ENCODE peak calls at places on chromosome 12, in four cellular contexts. G, L, U and H are unnamed samples.

GRCh38 chr12:53191885-53192530 is 11.3 kb upstream of the CSAD start:
- DNase-seq in G (no peak), L (no peak), U (no peak), H (peak; percentile 23)

GRCh38 chr12:64820593-64820992 is 3.9 kb upstream of the TBC1D30 start:
- DNase-seq in G (no peak), L (no peak), U (no peak), H (no peak)

GRCh38 chr12:53828598-53828997 is 76.8 kb upstream of the CISTR start:
- DNase-seq in G (no peak), L (no peak), U (no peak), H (no peak)

GRCh38 chr12:9883175-9883574 is 1.9 kb downstream of the KLRF2 start:
- DNase-seq in G (no peak), L (no peak), U (no peak), H (no peak)

GRCh38 chr12:110314308-110314707 is 33.3 kb downstream of the ATP2A2 start:
- DNase-seq in G (no peak), L (no peak), U (no peak), H (no peak)

GRCh38 chr12:120835657-120836056 is 68.5 kb downstream of the SPPL3 start:
- DNase-seq in G (no peak), L (no peak), U (peak; percentile 19), H (no peak)

GRCh38 chr12:113065126-113066007 is 8.8 kb downstream of the DTX1 start:
- DNase-seq in G (no peak), L (no peak), U (no peak), H (no peak)

GRCh38 chr12:89135976-89136634 is 216.2 kb downstream of the DUSP6 start:
- DNase-seq in G (no peak), L (no peak), U (no peak), H (no peak)

GRCh38 chr12:113819495-113819894 is 146.6 kb downstream of the RBM19 start:
- DNase-seq in G (no peak), L (no peak), U (no peak), H (no peak)

GRCh38 chr12:12294215-12295005 is 27.6 kb upstream of the LRP6 start:
- DNase-seq in G (no peak), L (no peak), U (no peak), H (no peak)

GRCh38 chr12:52243774-52244614 is 11.0 kb downstream of the KRT7 start:
- DNase-seq in G (peak; percentile 27), L (peak; percentile 51), U (peak; percentile 95), H (peak; percentile 10)

GRCh38 chr12:1949771-1950470 is 31.5 kb upstream of the CACNA2D4 start:
- DNase-seq in G (no peak), L (no peak), U (no peak), H (no peak)

GRCh38 chr12:6560501-6561205 is 4.8 kb upstream of the IFFO1 start:
- DNase-seq in G (no peak), L (no peak), U (no peak), H (no peak)

GRCh38 chr12:15752780-15753179 is 36.4 kb downstream of the EPS8 start:
- DNase-seq in G (no peak), L (no peak), U (no peak), H (no peak)

GRCh38 chr12:26358651-26359050 is 163.3 kb downstream of the SSPN start:
- DNase-seq in G (no peak), L (no peak), U (no peak), H (no peak)

GRCh38 chr12:3747543-3747942 is 5.4 kb downstream of the CRACR2A start:
- DNase-seq in G (no peak), L (no peak), U (no peak), H (no peak)

GRCh38 chr12:46187023-46187422 is 81.8 kb downstream of the SLC38A1 start:
- DNase-seq in G (no peak), L (peak; percentile 39), U (peak; percentile 45), H (no peak)

GRCh38 chr12:52342781-52343490 is 21.7 kb upstream of the KRT83 start:
- DNase-seq in G (no peak), L (no peak), U (peak; percentile 63), H (no peak)

GRCh38 chr12:88940854-88941253 is 360.6 kb upstream of the KITLG start:
- DNase-seq in G (no peak), L (no peak), U (no peak), H (no peak)

DNA sequence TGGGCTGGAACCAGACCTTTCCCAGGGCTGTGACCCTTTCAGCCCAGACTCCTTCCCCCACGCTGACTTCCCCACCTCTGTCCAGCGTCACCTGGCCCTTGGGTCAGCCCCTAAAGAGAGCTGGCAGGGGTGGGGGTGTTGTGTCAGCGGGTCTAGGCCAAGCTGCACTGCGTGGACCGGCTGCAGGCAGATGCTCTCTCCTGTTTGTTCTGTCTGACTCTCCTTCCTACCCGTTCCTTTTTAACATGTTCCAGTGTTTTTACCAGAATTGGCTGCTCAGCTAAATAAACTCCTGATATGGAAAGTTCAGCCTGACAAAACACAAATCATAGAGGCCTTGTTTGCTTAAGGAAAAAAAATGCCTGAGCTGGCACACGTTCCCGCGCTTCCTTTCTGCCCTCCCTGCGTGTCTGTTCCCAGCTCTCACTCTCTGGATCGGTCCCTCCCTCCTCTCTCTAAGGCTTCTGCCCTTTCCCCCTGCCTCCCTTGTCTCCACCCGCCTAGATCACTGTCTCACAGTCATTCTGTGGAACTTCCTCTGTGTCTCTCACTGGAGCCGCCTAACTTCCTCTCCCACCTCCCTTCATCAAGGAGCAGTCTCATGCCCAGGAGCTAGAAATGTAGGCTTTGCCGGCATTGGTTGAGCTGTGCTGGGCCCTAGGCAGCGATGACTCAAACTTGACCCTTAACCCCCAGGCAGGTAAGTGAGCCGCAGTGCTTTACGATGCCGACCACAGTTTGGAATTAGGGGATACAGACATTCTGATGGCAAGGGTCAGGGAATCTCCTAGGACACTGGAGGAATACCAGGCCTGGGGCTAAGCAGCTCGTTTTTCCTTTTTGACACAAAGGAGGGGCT is 15.5 kb upstream of the MLXIP start:
- DNase-seq in G (no peak), L (peak; percentile 52), U (peak; percentile 77), H (no peak)
- H3K27ac ChIP-seq in G (no peak overlapping the region), L (peak overlapping the region; percentile 86), U (peak overlapping the region; percentile 85), H (no peak overlapping the region)

GRCh38 chr12:50019524-50019923 is 5.8 kb downstream of the RACGAP1 start:
- DNase-seq in G (no peak), L (no peak), U (no peak), H (no peak)

GRCh38 chr12:50021071-50021470 is 4.2 kb downstream of the RACGAP1 start:
- DNase-seq in G (no peak), L (no peak), U (no peak), H (no peak)

GRCh38 chr12:50017653-50018052 is 7.6 kb downstream of the RACGAP1 start:
- DNase-seq in G (no peak), L (no peak), U (no peak), H (no peak)

GRCh38 chr12:50017047-50017446 is 8.2 kb downstream of the RACGAP1 start:
- DNase-seq in G (no peak), L (no peak), U (peak; percentile 69), H (no peak)

GRCh38 chr12:50018968-50019367 is 6.3 kb downstream of the RACGAP1 start:
- DNase-seq in G (no peak), L (no peak), U (no peak), H (no peak)
- H3K27ac ChIP-seq in G (no peak overlapping the region), L (no peak overlapping the region), U (no peak overlapping the region), H (no peak overlapping the region)

GRCh38 chr12:57899010-57899662 is 42.2 kb upstream of the ATP23 start:
- DNase-seq in G (peak; percentile 66), L (peak; percentile 31), U (peak; percentile 75), H (peak; percentile 94)
- H3K27ac ChIP-seq in G (peak overlapping the region; percentile 75), L (peak overlapping the region; percentile 98), U (peak overlapping the region; percentile 69), H (peak overlapping the region; percentile 97)

GRCh38 chr12:132641811-132642650 is 23.5 kb downstream of the P2RX2 start:
- DNase-seq in G (no peak), L (no peak), U (no peak), H (no peak)
- H3K27ac ChIP-seq in G (no peak overlapping the region), L (no peak overlapping the region), U (no peak overlapping the region), H (no peak overlapping the region)

GRCh38 chr12:48693572-48693971 is 11.5 kb upstream of the KANSL2 start:
- DNase-seq in G (no peak), L (no peak), U (no peak), H (no peak)

GRCh38 chr12:48694038-48694437 is 12.0 kb upstream of the KANSL2 start:
- DNase-seq in G (no peak), L (no peak), U (no peak), H (no peak)

GRCh38 chr12:48695859-48696258 is 13.8 kb upstream of the KANSL2 start:
- DNase-seq in G (no peak), L (no peak), U (no peak), H (no peak)

GRCh38 chr12:48691826-48692473 is 9.9 kb upstream of the KANSL2 start:
- DNase-seq in G (no peak), L (no peak), U (no peak), H (no peak)

GRCh38 chr12:48696626-48697025 is 14.6 kb upstream of the KANSL2 start:
- DNase-seq in G (no peak), L (no peak), U (no peak), H (no peak)
- H3K27ac ChIP-seq in G (no peak overlapping the region), L (no peak overlapping the region), U (no peak overlapping the region), H (no peak overlapping the region)

GRCh38 chr12:13523926-13524325 is 327.4 kb downstream of the EMP1 start:
- DNase-seq in G (no peak), L (no peak), U (no peak), H (no peak)
- H3K27ac ChIP-seq in G (no peak overlapping the region), L (no peak overlapping the region), U (no peak overlapping the region), H (no peak overlapping the region)

GRCh38 chr12:124517260-124518050 is 50.0 kb downstream of the NCOR2 start:
- DNase-seq in G (no peak), L (peak; percentile 81), U (peak; percentile 90), H (no peak)
- H3K27ac ChIP-seq in G (no peak overlapping the region), L (peak overlapping the region; percentile 100), U (peak overlapping the region; percentile 99), H (no peak overlapping the region)

DNA sequence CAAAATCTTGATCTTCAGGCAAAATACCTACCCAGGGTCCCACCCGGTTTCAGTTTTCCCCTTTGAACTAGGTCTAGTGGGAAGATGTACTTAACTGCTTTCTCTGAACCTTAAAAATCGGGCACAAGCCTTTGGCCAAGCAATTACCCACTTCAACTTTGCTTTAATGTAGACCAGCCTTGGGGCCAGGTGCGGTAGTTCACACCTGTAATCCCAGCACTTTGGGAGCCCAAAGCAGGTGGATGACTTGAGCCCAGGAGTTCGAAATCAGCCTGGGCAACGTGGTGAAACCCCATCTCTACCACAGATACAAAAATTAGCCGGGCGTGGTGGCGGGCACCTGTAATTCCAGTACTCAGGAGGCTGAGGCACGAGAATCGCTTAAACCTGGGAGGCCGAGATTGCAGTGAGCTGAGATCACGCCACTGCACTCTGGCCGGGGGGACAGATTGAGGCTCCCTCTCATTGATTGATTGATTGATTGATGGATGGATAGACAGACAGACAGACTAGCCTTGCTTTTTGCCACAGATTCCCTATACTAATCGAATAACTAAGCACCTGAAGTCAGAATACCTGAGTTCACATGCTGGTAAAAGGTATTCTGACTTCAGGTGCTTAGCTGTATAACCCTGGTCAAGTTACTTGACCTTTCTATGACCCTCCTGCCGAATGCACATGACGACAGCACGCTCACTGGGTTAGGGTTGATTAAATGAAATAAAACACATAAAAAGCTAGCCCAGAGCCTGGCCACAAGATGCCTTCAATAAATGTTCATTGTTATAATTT is 1.8 kb downstream of the CLIP1 start:
- DNase-seq in G (no peak), L (no peak), U (no peak), H (no peak)
- H3K27ac ChIP-seq in G (no peak overlapping the region), L (peak overlapping the region; percentile 99), U (peak overlapping the region; percentile 99), H (no peak overlapping the region)

DNA sequence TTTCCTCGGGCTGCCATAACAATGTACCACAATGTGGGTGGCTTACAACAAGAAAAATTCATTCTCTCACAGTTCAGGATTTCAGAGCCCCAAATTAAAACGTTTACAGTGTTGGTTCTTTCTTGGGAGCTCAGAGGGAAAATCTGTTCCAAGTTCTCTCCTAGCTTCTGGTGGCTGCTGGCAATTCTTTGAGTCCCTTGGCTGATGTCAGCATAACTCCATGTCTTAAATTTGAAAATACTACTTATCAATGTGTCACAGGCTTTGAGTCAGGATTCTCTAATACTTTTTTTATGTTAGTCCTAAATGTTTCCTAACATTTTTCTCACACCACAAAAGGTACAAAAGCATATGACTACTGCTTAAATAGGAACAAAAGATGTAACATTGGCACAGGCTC is 198.4 kb upstream of the ATXN7L3B start:
- DNase-seq in G (no peak), L (no peak), U (no peak), H (no peak)
- H3K27ac ChIP-seq in G (no peak overlapping the region), L (no peak overlapping the region), U (no peak overlapping the region), H (no peak overlapping the region)